ENCODE peak calls at places on chromosome 17, in six cellular contexts. One of them, this sample, is unnamed.

GRCh38 chr17:40474419-40475002 is 26.9 kb downstream of the TNS4 start:
- DNase-seq in fibroblast of lung: no peak
- DNase-seq in H9: no peak
- DNase-seq in mammary epithelial cell: peak
- DNase-seq in PC-3: peak
- DNase-seq in IMR-90: no peak
- DNase-seq in this sample: no peak

GRCh38 chr17:40511667-40512221 is 10.3 kb upstream of the TNS4 start:
- DNase-seq in fibroblast of lung: no peak
- DNase-seq in mammary epithelial cell: no peak
- DNase-seq in H9: no peak
- DNase-seq in PC-3: no peak
- DNase-seq in IMR-90: no peak
- DNase-seq in this sample: no peak

GRCh38 chr17:74147966-74148365 is 55.5 kb upstream of the RPL38 start:
- DNase-seq in PC-3: no peak
- DNase-seq in fibroblast of lung: no peak
- DNase-seq in IMR-90: no peak
- DNase-seq in H9: peak
- DNase-seq in mammary epithelial cell: no peak
- DNase-seq in this sample: no peak

GRCh38 chr17:62787358-62787757 is 20.8 kb downstream of the MARCHF10 start:
- DNase-seq in H9: no peak
- DNase-seq in IMR-90: peak
- DNase-seq in mammary epithelial cell: peak
- DNase-seq in fibroblast of lung: peak
- DNase-seq in PC-3: peak
- DNase-seq in this sample: peak

GRCh38 chr17:12492450-12492849 is 173.2 kb upstream of the MYOCD start:
- DNase-seq in mammary epithelial cell: no peak
- DNase-seq in H9: no peak
- DNase-seq in fibroblast of lung: peak
- DNase-seq in PC-3: no peak
- DNase-seq in IMR-90: peak
- DNase-seq in this sample: peak

GRCh38 chr17:51045616-51046526 is 74.8 kb downstream of the SPAG9 start:
- DNase-seq in fibroblast of lung: peak
- DNase-seq in H9: no peak
- DNase-seq in mammary epithelial cell: peak
- DNase-seq in IMR-90: no peak
- DNase-seq in PC-3: no peak
- DNase-seq in this sample: peak

GRCh38 chr17:40461774-40462342 is 18.6 kb downstream of the IGFBP4 start:
- DNase-seq in PC-3: peak
- DNase-seq in mammary epithelial cell: no peak
- DNase-seq in fibroblast of lung: no peak
- DNase-seq in H9: no peak
- DNase-seq in IMR-90: no peak
- DNase-seq in this sample: no peak

GRCh38 chr17:30981531-30982519 is 11.0 kb downstream of the RNF135 start:
- DNase-seq in IMR-90: no peak
- DNase-seq in H9: peak
- DNase-seq in PC-3: no peak
- DNase-seq in fibroblast of lung: no peak
- DNase-seq in mammary epithelial cell: peak
- DNase-seq in this sample: no peak

GRCh38 chr17:40499551-40500189 is 1.8 kb downstream of the TNS4 start:
- DNase-seq in mammary epithelial cell: peak
- DNase-seq in H9: peak
- DNase-seq in IMR-90: peak
- DNase-seq in fibroblast of lung: peak
- DNase-seq in PC-3: peak
- DNase-seq in this sample: peak

GRCh38 chr17:80995131-80995530 is 3.5 kb downstream of the CHMP6 start:
- DNase-seq in fibroblast of lung: no peak
- DNase-seq in IMR-90: no peak
- DNase-seq in mammary epithelial cell: no peak
- DNase-seq in H9: no peak
- DNase-seq in PC-3: no peak
- DNase-seq in this sample: no peak

GRCh38 chr17:34624767-34625389 is 45.5 kb downstream of the TMEM132E start:
- DNase-seq in fibroblast of lung: no peak
- DNase-seq in H9: no peak
- DNase-seq in IMR-90: no peak
- DNase-seq in mammary epithelial cell: no peak
- DNase-seq in PC-3: no peak
- DNase-seq in this sample: no peak

GRCh38 chr17:39461911-39462641 is 790 bp downstream of the CDK12 start:
- DNase-seq in mammary epithelial cell: peak
- DNase-seq in fibroblast of lung: peak
- DNase-seq in IMR-90: peak
- DNase-seq in H9: peak
- DNase-seq in PC-3: peak
- DNase-seq in this sample: peak

GRCh38 chr17:28857848-28858360 is 3.1 kb downstream of the ERAL1 start:
- DNase-seq in IMR-90: no peak
- DNase-seq in PC-3: no peak
- DNase-seq in fibroblast of lung: no peak
- DNase-seq in H9: no peak
- DNase-seq in mammary epithelial cell: no peak
- DNase-seq in this sample: no peak

GRCh38 chr17:4840893-4841242 is 7.7 kb downstream of the MINK1 start:
- DNase-seq in mammary epithelial cell: no peak
- DNase-seq in PC-3: peak
- DNase-seq in IMR-90: no peak
- DNase-seq in H9: no peak
- DNase-seq in fibroblast of lung: no peak
- DNase-seq in this sample: no peak

GRCh38 chr17:17666111-17666714 is 15.0 kb upstream of the RAI1 start:
- DNase-seq in fibroblast of lung: peak
- DNase-seq in H9: no peak
- DNase-seq in PC-3: peak
- DNase-seq in IMR-90: peak
- DNase-seq in mammary epithelial cell: peak
- DNase-seq in this sample: peak

GRCh38 chr17:58648236-58648635 is 43.6 kb downstream of the TEX14 start:
- DNase-seq in fibroblast of lung: peak
- DNase-seq in H9: no peak
- DNase-seq in mammary epithelial cell: no peak
- DNase-seq in IMR-90: no peak
- DNase-seq in PC-3: no peak
- DNase-seq in this sample: no peak

GRCh38 chr17:21113706-21114105 is 13.1 kb upstream of the DHRS7B start:
- DNase-seq in IMR-90: no peak
- DNase-seq in H9: no peak
- DNase-seq in fibroblast of lung: no peak
- DNase-seq in mammary epithelial cell: no peak
- DNase-seq in PC-3: no peak
- DNase-seq in this sample: no peak

GRCh38 chr17:62827722-62828498 is 19.8 kb upstream of the MARCHF10 start:
- DNase-seq in fibroblast of lung: peak
- DNase-seq in IMR-90: peak
- DNase-seq in H9: no peak
- DNase-seq in mammary epithelial cell: peak
- DNase-seq in PC-3: peak
- DNase-seq in this sample: peak

GRCh38 chr17:28675485-28675884 is 13.5 kb downstream of the SUPT6H start:
- DNase-seq in fibroblast of lung: no peak
- DNase-seq in H9: no peak
- DNase-seq in mammary epithelial cell: no peak
- DNase-seq in IMR-90: peak
- DNase-seq in PC-3: no peak
- DNase-seq in this sample: no peak

GRCh38 chr17:39652635-39653315 is 12.4 kb upstream of the TCAP start:
- DNase-seq in PC-3: no peak
- DNase-seq in H9: peak
- DNase-seq in fibroblast of lung: no peak
- DNase-seq in mammary epithelial cell: no peak
- DNase-seq in IMR-90: no peak
- DNase-seq in this sample: no peak

GRCh38 chr17:5283531-5284315 is 1.6 kb downstream of the RABEP1 start:
- DNase-seq in H9: no peak
- DNase-seq in PC-3: peak
- DNase-seq in fibroblast of lung: peak
- DNase-seq in IMR-90: peak
- DNase-seq in mammary epithelial cell: peak
- DNase-seq in this sample: peak

GRCh38 chr17:37766951-37767350 is 22.1 kb upstream of the HNF1B start:
- DNase-seq in H9: no peak
- DNase-seq in PC-3: no peak
- DNase-seq in fibroblast of lung: no peak
- DNase-seq in mammary epithelial cell: peak
- DNase-seq in IMR-90: no peak
- DNase-seq in this sample: no peak

GRCh38 chr17:16480995-16481394 is 11.0 kb downstream of the LRRC75A start:
- DNase-seq in PC-3: no peak
- DNase-seq in H9: no peak
- DNase-seq in mammary epithelial cell: no peak
- DNase-seq in IMR-90: no peak
- DNase-seq in fibroblast of lung: no peak
- DNase-seq in this sample: no peak

GRCh38 chr17:16479264-16479663 is 12.7 kb downstream of the LRRC75A start:
- DNase-seq in fibroblast of lung: no peak
- DNase-seq in mammary epithelial cell: no peak
- DNase-seq in PC-3: no peak
- DNase-seq in H9: no peak
- DNase-seq in IMR-90: no peak
- DNase-seq in this sample: no peak

GRCh38 chr17:16483021-16483645 is 8.9 kb downstream of the LRRC75A start:
- DNase-seq in H9: no peak
- DNase-seq in fibroblast of lung: no peak
- DNase-seq in IMR-90: no peak
- DNase-seq in PC-3: no peak
- DNase-seq in mammary epithelial cell: no peak
- DNase-seq in this sample: no peak

GRCh38 chr17:16484445-16485169 is 7.4 kb downstream of the LRRC75A start:
- DNase-seq in fibroblast of lung: no peak
- DNase-seq in mammary epithelial cell: no peak
- DNase-seq in PC-3: no peak
- DNase-seq in H9: peak
- DNase-seq in IMR-90: no peak
- DNase-seq in this sample: no peak

GRCh38 chr17:16482253-16482652 is 9.7 kb downstream of the LRRC75A start:
- DNase-seq in PC-3: no peak
- DNase-seq in mammary epithelial cell: no peak
- DNase-seq in fibroblast of lung: no peak
- DNase-seq in IMR-90: no peak
- DNase-seq in H9: no peak
- DNase-seq in this sample: no peak
- TF ChIP-seq CTCF in PC-3: no peak
- TF ChIP-seq CTCF in mammary epithelial cell: no peak
- TF ChIP-seq CTCF in fibroblast of lung: no peak
- TF ChIP-seq CTCF in IMR-90: no peak
- TF ChIP-seq CTCF in H9: no peak
- TF ChIP-seq CTCF in this sample: no peak

GRCh38 chr17:19319771-19320505 is 42.6 kb downstream of the B9D1 start:
- DNase-seq in mammary epithelial cell: no peak
- DNase-seq in IMR-90: no peak
- DNase-seq in PC-3: no peak
- DNase-seq in fibroblast of lung: no peak
- DNase-seq in H9: peak
- DNase-seq in this sample: no peak
- H3K9ac ChIP-seq in mammary epithelial cell: no peak
- H3K9ac ChIP-seq in IMR-90: no peak
- H3K9ac ChIP-seq in PC-3: no peak
- H3K9ac ChIP-seq in fibroblast of lung: no peak
- H3K9ac ChIP-seq in H9: no peak
- H3K9ac ChIP-seq in this sample: no peak

GRCh38 chr17:75625813-75626486 is 7.3 kb upstream of the SMIM5 start:
- DNase-seq in IMR-90: peak
- DNase-seq in mammary epithelial cell: no peak
- DNase-seq in H9: peak
- DNase-seq in PC-3: peak
- DNase-seq in fibroblast of lung: no peak
- DNase-seq in this sample: no peak
- TF ChIP-seq CTCF in IMR-90: peak
- TF ChIP-seq CTCF in mammary epithelial cell: peak
- TF ChIP-seq CTCF in H9: peak
- TF ChIP-seq CTCF in PC-3: peak
- TF ChIP-seq CTCF in fibroblast of lung: peak
- TF ChIP-seq CTCF in this sample: peak

DNA sequence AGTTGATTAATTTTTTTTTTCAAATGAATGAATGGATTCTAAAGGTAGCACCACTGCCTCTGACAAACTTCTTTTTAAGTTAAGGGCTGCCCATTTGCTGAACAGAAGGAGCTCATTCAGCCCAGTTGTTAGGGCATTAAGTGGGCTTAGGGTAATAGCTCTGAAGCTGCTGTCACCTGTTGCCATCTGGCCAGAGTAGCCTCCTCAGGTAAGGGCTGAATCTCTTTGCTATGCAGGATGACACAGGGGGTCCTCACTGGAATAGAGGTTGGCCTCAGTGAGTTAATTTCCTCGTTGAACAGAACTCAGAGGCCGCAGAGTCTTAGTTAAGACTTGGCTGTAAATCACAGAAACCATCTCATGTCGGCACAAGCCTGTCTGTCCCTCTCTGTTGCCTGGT is 232.8 kb downstream of the CCDC182 start:
- DNase-seq in fibroblast of lung: no peak
- DNase-seq in H9: no peak
- DNase-seq in mammary epithelial cell: no peak
- DNase-seq in IMR-90: no peak
- DNase-seq in PC-3: no peak
- DNase-seq in this sample: no peak
- H3K9ac ChIP-seq in fibroblast of lung: no peak
- H3K9ac ChIP-seq in H9: no peak
- H3K9ac ChIP-seq in mammary epithelial cell: no peak
- H3K9ac ChIP-seq in IMR-90: no peak
- H3K9ac ChIP-seq in PC-3: no peak
- H3K9ac ChIP-seq in this sample: no peak

DNA sequence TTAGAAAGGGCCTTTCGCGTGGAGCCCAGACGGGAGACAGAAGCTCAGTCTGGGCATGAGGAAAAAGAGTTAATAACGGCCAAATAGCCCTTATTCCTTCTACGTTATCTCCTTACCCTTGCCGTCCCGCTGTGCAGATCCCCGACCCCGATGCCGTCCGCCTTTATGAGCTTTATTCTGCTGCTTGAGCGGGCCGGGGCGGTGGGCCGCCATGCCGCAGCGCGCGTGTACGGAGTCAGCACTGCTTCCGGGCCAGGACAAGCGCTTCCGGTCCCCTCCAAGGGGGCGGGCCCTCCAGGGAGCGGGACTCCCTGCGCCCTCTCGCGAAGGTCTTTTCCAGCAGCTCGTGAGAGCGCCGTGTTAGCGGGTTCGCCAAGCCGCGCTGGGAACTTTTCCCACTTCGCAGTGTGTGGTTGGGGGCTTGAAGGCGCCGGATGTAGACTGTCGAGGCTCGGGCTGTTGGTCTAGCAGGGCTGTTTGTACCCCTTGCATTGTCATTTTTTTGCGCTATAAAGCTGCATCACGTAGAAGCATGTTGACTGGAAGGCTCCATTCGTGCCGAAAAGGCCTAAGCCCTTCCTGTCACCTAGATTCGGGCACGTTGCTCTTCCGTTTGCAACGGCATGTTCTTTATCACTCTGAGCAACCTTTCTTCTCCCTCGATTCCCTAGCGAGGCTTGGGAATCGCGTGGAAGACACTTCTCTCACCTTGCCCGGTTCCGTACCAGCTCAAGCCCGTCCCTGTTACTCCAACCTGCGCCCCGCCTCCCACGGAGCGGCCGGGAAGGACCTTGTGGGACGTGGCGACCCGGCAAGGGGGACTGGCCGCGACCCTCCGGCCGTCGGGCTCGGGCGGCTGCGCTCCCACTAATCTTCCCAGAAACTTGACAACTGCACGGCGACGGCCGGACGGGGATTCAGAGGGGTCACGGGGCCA is at the start of gene TSR1:
- DNase-seq in IMR-90: peak
- DNase-seq in H9: peak
- DNase-seq in PC-3: peak
- DNase-seq in fibroblast of lung: peak
- DNase-seq in mammary epithelial cell: peak
- DNase-seq in this sample: peak
- TF ChIP-seq CTCF in IMR-90: peak
- TF ChIP-seq CTCF in H9: peak
- TF ChIP-seq CTCF in PC-3: no peak
- TF ChIP-seq CTCF in fibroblast of lung: peak
- TF ChIP-seq CTCF in mammary epithelial cell: peak
- TF ChIP-seq CTCF in this sample: no peak